ENCODE peak calls at places on chromosomes 3 and 15, in five cellular contexts. I is GM23248, H is IMR-90, X is mammary epithelial cell, O is OCI-LY7. E is an unnamed sample.
A peak's percentile ranks its signal among the peaks of the same experiment; 100 is the strongest.

GRCh38 chr3:36648241-36649034 is 115.9 kb downstream of the DCLK3 start:
- DNase-seq in I (peak; percentile 94), H (peak; percentile 86), X (peak; percentile 85), O (no peak), E (peak; percentile 44)

GRCh38 chr3:183541738-183542137 is 13.8 kb downstream of the KLHL6 start:
- DNase-seq in I (no peak), H (no peak), X (no peak), O (no peak), E (no peak)

GRCh38 chr3:98567646-98568280 is 25.6 kb downstream of the CPOX start:
- DNase-seq in I (no peak), H (no peak), X (no peak), O (no peak), E (no peak)

GRCh38 chr3:194136519-194137313 is 768 bp downstream of the HES1 start:
- DNase-seq in I (peak; percentile 89), H (peak; percentile 81), X (no peak), O (peak; percentile 58), E (no peak)

GRCh38 chr3:42595682-42596081 is 4.8 kb upstream of the NKTR start:
- DNase-seq in I (no peak), H (no peak), X (no peak), O (no peak), E (no peak)

GRCh38 chr3:42649783-42650182 is 3.7 kb upstream of the ZBTB47 start:
- DNase-seq in I (no peak), H (no peak), X (no peak), O (no peak), E (no peak)

GRCh38 chr3:194322701-194323174 is 28.4 kb downstream of the CPN2 start:
- DNase-seq in I (peak; percentile 82), H (peak; percentile 55), X (peak; percentile 100), O (no peak), E (peak; percentile 94)

GRCh38 chr15:33789141-33789540 is 179.2 kb upstream of the CHRM5 start:
- DNase-seq in I (peak; percentile 69), H (peak; percentile 36), X (no peak), O (no peak), E (no peak)

GRCh38 chr15:63724760-63725159 is 109.0 kb downstream of the HERC1 start:
- DNase-seq in I (no peak), H (no peak), X (no peak), O (no peak), E (no peak)

GRCh38 chr15:63718590-63719035 is 115.1 kb downstream of the HERC1 start:
- DNase-seq in I (peak; percentile 81), H (peak; percentile 84), X (peak; percentile 62), O (no peak), E (peak; percentile 13)

GRCh38 chr15:63719281-63719680 is 114.5 kb downstream of the HERC1 start:
- DNase-seq in I (no peak), H (no peak), X (peak; percentile 31), O (no peak), E (no peak)

GRCh38 chr15:63726491-63726890 is 107.3 kb downstream of the HERC1 start:
- DNase-seq in I (no peak), H (peak; percentile 66), X (no peak), O (no peak), E (no peak)

DNA sequence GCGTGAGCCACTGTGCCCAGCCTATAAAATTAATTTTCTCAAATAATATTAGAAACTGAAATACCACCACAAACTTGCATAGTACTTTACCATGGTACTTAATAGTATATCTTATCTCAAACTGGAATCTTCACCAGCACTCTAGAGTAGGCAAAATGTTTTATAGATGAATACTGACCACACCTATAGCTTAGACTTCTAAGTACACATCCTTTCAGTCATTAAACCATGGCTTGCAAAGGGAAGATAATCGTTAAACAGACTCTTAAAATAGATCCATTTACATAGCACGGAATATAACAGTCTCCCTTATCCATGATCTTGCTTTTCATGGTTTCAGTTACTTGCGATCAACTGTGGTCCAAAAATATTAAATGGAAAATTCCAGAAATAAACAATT is 111.6 kb downstream of the HERC1 start:
- DNase-seq in I (no peak), H (no peak), X (no peak), O (no peak), E (no peak)
- H3K27ac ChIP-seq in I (no peak overlapping the region), H (no peak overlapping the region), X (no peak overlapping the region), O (no peak overlapping the region), E (no peak overlapping the region)

GRCh38 chr3:44996556-44996969 is 20.5 kb downstream of the EXOSC7 start:
- DNase-seq in I (no peak), H (no peak), X (no peak), O (no peak), E (no peak)

GRCh38 chr3:44991326-44991725 is 15.3 kb downstream of the EXOSC7 start:
- DNase-seq in I (no peak), H (no peak), X (no peak), O (no peak), E (no peak)

GRCh38 chr3:44995142-44995770 is 19.2 kb downstream of the EXOSC7 start:
- DNase-seq in I (peak; percentile 68), H (peak; percentile 58), X (no peak), O (no peak), E (no peak)

GRCh38 chr3:44992555-44993470 is 16.8 kb downstream of the EXOSC7 start:
- DNase-seq in I (peak; percentile 66), H (no peak), X (peak; percentile 96), O (peak; percentile 13), E (peak; percentile 82)

GRCh38 chr3:44993471-44994205 is 17.6 kb downstream of the EXOSC7 start:
- DNase-seq in I (peak; percentile 79), H (peak; percentile 79), X (peak; percentile 85), O (no peak), E (peak; percentile 79)
- H3K4me1 ChIP-seq in I (peaks cover 37% of the 10 kb centered on the region), H (peaks cover 27% of the 10 kb centered on the region), X (peaks cover 49% of the 10 kb centered on the region), O (peaks cover 2% of the 10 kb centered on the region), E (peaks cover 39% of the 10 kb centered on the region)

GRCh38 chr15:22981336-22981840 is 1.2 kb upstream of the CYFIP1 start:
- DNase-seq in I (no peak), H (no peak), X (no peak), O (no peak), E (no peak)
- H2AFZ ChIP-seq in I (peak overlapping the region; percentile 90), H (no peak overlapping the region), X (peak overlapping the region; percentile 99), O (no peak overlapping the region), E (peak overlapping the region; percentile 75)

GRCh38 chr3:127386490-127386889 is 98.6 kb upstream of the PRR20G start:
- DNase-seq in I (no peak), H (no peak), X (no peak), O (no peak), E (no peak)
- H3K27ac ChIP-seq in I (no peak overlapping the region), H (no peak overlapping the region), X (no peak overlapping the region), O (no peak overlapping the region), E (no peak overlapping the region)

DNA sequence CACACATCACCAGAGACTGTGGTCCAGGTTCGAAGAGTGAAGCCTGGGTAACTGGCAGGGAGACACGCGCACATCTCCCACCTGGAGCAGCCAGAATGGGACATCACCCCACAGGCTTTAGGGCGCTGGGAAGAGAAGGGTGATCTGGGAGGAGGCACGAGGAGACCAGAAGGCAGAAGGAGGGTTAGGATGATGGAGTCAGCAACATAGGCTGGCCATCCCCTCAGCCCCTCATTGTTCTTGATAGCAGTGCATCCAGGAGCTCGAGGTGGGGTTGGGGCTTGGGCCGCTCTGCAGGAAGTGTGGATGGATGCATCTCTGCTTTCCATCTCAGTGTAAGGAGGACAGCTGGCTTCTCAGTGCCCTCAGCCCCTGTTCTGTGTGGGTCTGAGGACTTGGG is 15.2 kb downstream of the PLA2G4F start:
- DNase-seq in I (no peak), H (no peak), X (no peak), O (no peak), E (no peak)
- H3K4me1 ChIP-seq in I (no peaks in the 10 kb centered on the region), H (no peaks in the 10 kb centered on the region), X (no peaks in the 10 kb centered on the region), O (no peaks in the 10 kb centered on the region), E (no peaks in the 10 kb centered on the region)

DNA sequence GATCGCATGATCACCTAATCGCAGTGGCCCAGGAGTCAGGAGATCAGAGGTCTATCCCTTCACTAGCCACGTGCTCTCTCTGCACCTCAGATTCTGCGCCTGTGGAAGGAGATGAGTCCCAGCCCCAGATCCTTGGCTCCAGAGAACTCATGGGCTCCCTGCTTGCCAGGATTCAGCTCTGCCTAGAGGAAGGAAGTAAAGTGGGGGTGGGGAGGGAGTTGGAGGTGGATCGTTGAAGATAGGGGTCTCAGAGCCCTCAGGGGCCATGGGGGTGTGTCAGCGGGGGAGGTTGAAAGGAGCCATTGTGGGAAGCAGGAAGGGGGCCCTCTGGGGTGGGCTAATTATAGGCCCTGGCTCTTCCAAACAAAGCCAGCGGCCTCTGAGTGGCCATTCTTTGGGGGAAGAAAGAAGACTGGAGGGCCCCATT is 11.3 kb upstream of the STRA6 start:
- DNase-seq in I (no peak), H (no peak), X (no peak), O (no peak), E (no peak)
- H2AFZ ChIP-seq in I (no peak overlapping the region), H (no peak overlapping the region), X (no peak overlapping the region), O (no peak overlapping the region), E (no peak overlapping the region)

GRCh38 chr3:49164983-49165720 is 979 bp downstream of the CCDC71 start:
- DNase-seq in I (peak; percentile 32), H (no peak), X (no peak), O (no peak), E (no peak)
- H3K27ac ChIP-seq in I (peak overlapping the region; percentile 48), H (peak overlapping the region; percentile 85), X (peak overlapping the region; percentile 20), O (peak overlapping the region; percentile 11), E (peak overlapping the region; percentile 63)

GRCh38 chr3:72441284-72441994 is 406.8 kb downstream of the SHQ1 start:
- DNase-seq in I (peak; percentile 26), H (peak; percentile 6), X (peak; percentile 17), O (no peak), E (no peak)
- H3K4me1 ChIP-seq in I (peaks cover 30% of the 10 kb centered on the region), H (no peaks in the 10 kb centered on the region), X (peaks cover 5% of the 10 kb centered on the region), O (peaks cover 72% of the 10 kb centered on the region), E (peaks cover 18% of the 10 kb centered on the region)

GRCh38 chr3:49638445-49638844 is 35.7 kb upstream of the APEH start:
- DNase-seq in I (peak; percentile 70), H (peak; percentile 31), X (peak; percentile 70), O (no peak), E (peak; percentile 63)
- H2AFZ ChIP-seq in I (no peak overlapping the region), H (peak overlapping the region; percentile 67), X (peak overlapping the region; percentile 5), O (no peak overlapping the region), E (no peak overlapping the region)

E was measured in keratinocyte.